ENCODE peak calls at places on chromosome X, in seven cellular contexts. K is right lobe of liver, I is stomach, B is body of pancreas, P is AG04450, L is neural progenitor cell, V is HepG2. H is an unnamed sample.

GRCh38 chrX:150212672-150213480 is 150.2 kb upstream of the MAMLD1 start:
- DNase-seq in P (no peak), K (peak; percentile 50), V (no peak), L (peak; percentile 34), I (peak; percentile 57), B (peak; percentile 17), H (no peak)

GRCh38 chrX:10356979-10357378 is 200.2 kb downstream of the CLCN4 start:
- DNase-seq in K (no peak), B (no peak), L (no peak), P (no peak), V (no peak), I (no peak), H (peak; percentile 27)

GRCh38 chrX:106300239-106300638 is 132.1 kb downstream of the PWWP3B start:
- DNase-seq in L (no peak), B (no peak), I (no peak), K (no peak), V (peak; percentile 44), P (no peak), H (peak; percentile 30)

GRCh38 chrX:128698528-128698927 is 646.3 kb upstream of the ACTRT1 start:
- DNase-seq in B (no peak), K (no peak), V (no peak), P (no peak), I (no peak), L (no peak), H (no peak)

GRCh38 chrX:41664307-41665299 is 24.2 kb upstream of the GPR34 start:
- DNase-seq in K (no peak), L (no peak), P (no peak), I (no peak), V (no peak), B (no peak), H (no peak)

GRCh38 chrX:136828830-136829229 is 48.1 kb upstream of the ARHGEF6 start:
- DNase-seq in P (no peak), K (no peak), V (no peak), B (no peak), L (no peak), I (no peak), H (no peak)

GRCh38 chrX:41384041-41384705 is 50.2 kb downstream of the DDX3X start:
- DNase-seq in B (peak; percentile 78), I (peak; percentile 80), P (peak; percentile 55), L (no peak), K (peak; percentile 78), V (no peak), H (peak; percentile 66)

GRCh38 chrX:41265615-41266014 is 68.3 kb upstream of the DDX3X start:
- DNase-seq in K (no peak), L (no peak), I (no peak), P (peak; percentile 57), B (peak; percentile 20), V (no peak), H (no peak)

GRCh38 chrX:36978886-36979285 is 29.3 kb upstream of the FAM47C start:
- DNase-seq in L (no peak), K (no peak), I (no peak), P (no peak), B (no peak), V (no peak), H (no peak)

GRCh38 chrX:101507986-101508385 is 22.7 kb downstream of the ARMCX4 start:
- DNase-seq in I (no peak), L (no peak), B (no peak), V (no peak), P (no peak), K (no peak), H (no peak)

GRCh38 chrX:154804957-154805695 is at the start of gene MPP1:
- DNase-seq in V (no peak), I (peak; percentile 79), B (peak; percentile 75), K (peak; percentile 81), P (peak; percentile 18), L (peak; percentile 78), H (peak; percentile 74)

GRCh38 chrX:19625612-19626011 is 110.3 kb upstream of the MAP3K15 start:
- DNase-seq in B (no peak), V (no peak), I (no peak), K (no peak), P (no peak), L (no peak), H (peak; percentile 5)

GRCh38 chrX:22325091-22325490 is 52.4 kb downstream of the CBLL2 start:
- DNase-seq in L (no peak), P (no peak), K (no peak), B (no peak), V (no peak), I (no peak), H (no peak)

GRCh38 chrX:124433186-124433585 is 86.8 kb downstream of the SH2D1A start:
- DNase-seq in P (no peak), I (no peak), V (no peak), K (no peak), L (no peak), B (no peak), H (no peak)

GRCh38 chrX:40146471-40147398 is 49.0 kb upstream of the BCOR start:
- DNase-seq in I (no peak), B (peak; percentile 57), K (no peak), V (no peak), L (peak; percentile 93), P (no peak), H (peak; percentile 8)

GRCh38 chrX:29254515-29254914 is 667.3 kb downstream of the IL1RAPL1 start:
- DNase-seq in B (no peak), L (no peak), P (no peak), K (no peak), I (no peak), V (no peak), H (no peak)

GRCh38 chrX:102765794-102766193 is 45.3 kb downstream of the GPRASP3 start:
- DNase-seq in I (no peak), P (no peak), B (peak; percentile 3), L (no peak), V (no peak), K (no peak), H (no peak)

GRCh38 chrX:135463937-135464336 is 42.2 kb downstream of the SMIM10L2A start:
- DNase-seq in V (peak; percentile 0), B (no peak), I (no peak), K (no peak), L (no peak), P (no peak), H (no peak)
- TF ChIP-seq CTCF in V (no peak), B (no peak), I (no peak), K (no peak), L (no peak), P (peak; percentile 47), H (no peak)

GRCh38 chrX:15310117-15310516 is 5.3 kb downstream of the ASB11 start:
- DNase-seq in K (peak; percentile 44), L (no peak), I (peak; percentile 76), V (no peak), B (peak; percentile 73), P (no peak), H (no peak)
- H3K27ac ChIP-seq in K (no peak overlapping the region), L (no peak overlapping the region), I (no peak overlapping the region), V (no peak overlapping the region), B (peak overlapping the region; percentile 55), P (no peak overlapping the region), H (no peak overlapping the region)

GRCh38 chrX:3639236-3639635 is 74.2 kb downstream of the PRKX start:
- DNase-seq in K (no peak), P (no peak), L (no peak), B (no peak), V (no peak), I (no peak), H (no peak)

GRCh38 chrX:3636803-3637202 is 76.6 kb downstream of the PRKX start:
- DNase-seq in I (no peak), B (no peak), K (no peak), V (no peak), L (no peak), P (no peak), H (no peak)

GRCh38 chrX:3638280-3638873 is 75.1 kb downstream of the PRKX start:
- DNase-seq in K (no peak), I (peak; percentile 53), P (no peak), V (peak; percentile 11), B (peak; percentile 21), L (peak; percentile 75), H (peak; percentile 20)
- TF ChIP-seq CTCF in K (peak; percentile 58), I (peak; percentile 26), P (peak; percentile 57), V (peak; percentile 67), B (peak; percentile 35), L (peak; percentile 85), H (peak; percentile 42)

DNA sequence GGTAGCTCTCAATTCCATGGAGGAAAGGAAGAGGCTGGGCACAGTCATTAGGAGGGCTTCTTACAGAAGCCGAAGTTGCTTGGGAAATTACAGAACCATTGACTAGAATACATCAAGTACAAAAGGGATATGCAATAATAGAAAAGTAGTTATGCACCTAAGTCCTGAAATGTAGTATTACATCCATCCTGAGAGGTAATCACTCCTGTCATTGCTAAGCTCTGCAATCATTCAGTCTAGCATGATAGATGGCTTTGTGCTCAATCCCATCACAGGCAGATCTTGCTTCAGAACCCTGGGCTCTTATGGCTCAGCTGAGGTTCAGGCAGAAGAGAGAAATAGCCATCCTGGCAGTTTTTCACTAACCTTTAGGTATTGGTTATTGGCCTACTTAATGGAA is 231.8 kb upstream of the AFF2 start:
- DNase-seq in B (no peak), L (no peak), I (no peak), V (no peak), P (no peak), K (no peak), H (no peak)
- H3K27ac ChIP-seq in B (no peak overlapping the region), L (no peak overlapping the region), I (no peak overlapping the region), V (no peak overlapping the region), P (no peak overlapping the region), K (no peak overlapping the region), H (no peak overlapping the region)

GRCh38 chrX:38327775-38328081 is 419 bp upstream of the RPGR start:
- DNase-seq in K (no peak), V (no peak), P (no peak), L (no peak), B (no peak), I (no peak), H (no peak)
- TF ChIP-seq CTCF in K (no peak), V (no peak), P (no peak), L (no peak), B (no peak), I (no peak), H (peak; percentile 28)

GRCh38 chrX:12988797-12989196 is 13.9 kb downstream of the TMSB4X start:
- DNase-seq in I (peak; percentile 63), P (no peak), L (no peak), B (peak; percentile 87), K (peak; percentile 60), V (peak; percentile 73), H (peak; percentile 60)
- H3K27ac ChIP-seq in I (peak overlapping the region; percentile 65), P (no peak overlapping the region), L (no peak overlapping the region), B (peak overlapping the region; percentile 66), K (peak overlapping the region; percentile 28), V (no peak overlapping the region), H (peak overlapping the region; percentile 84)

GRCh38 chrX:71542411-71542810 is 9.5 kb downstream of the OGT start:
- DNase-seq in V (no peak), B (no peak), I (no peak), P (no peak), K (no peak), L (no peak), H (no peak)
- TF ChIP-seq CTCF in V (no peak), B (no peak), I (no peak), P (no peak), K (no peak), L (no peak), H (no peak)

H was measured in RWPE1.